ENCODE peak calls at places on chromosomes 4 and X, in eight cellular contexts. J, X, M, B, D, R, O and W are unnamed samples.

GRCh38 chr4:3372264-3372932 is 69.4 kb upstream of the HGFAC start:
- DNase-seq in D (peak), O (peak), R (no peak), J (no peak), B (no peak), X (no peak), M (no peak), W (no peak)

GRCh38 chr4:5982156-5982973 is 35.9 kb downstream of the C4orf50 start:
- DNase-seq in B (no peak), M (peak), R (no peak), J (peak), D (peak), O (no peak), X (no peak), W (no peak)

GRCh38 chr4:164888096-164888495 is 11.1 kb downstream of the APELA start:
- DNase-seq in X (no peak), O (no peak), R (no peak), B (no peak), M (no peak), D (no peak), J (no peak), W (no peak)

GRCh38 chr4:35559559-35560365 is 684.6 kb downstream of the ARAP2 start:
- DNase-seq in J (no peak), X (no peak), M (peak), O (no peak), R (no peak), D (peak), B (no peak), W (no peak)

GRCh38 chr4:108644237-108644636 is 6.2 kb upstream of the OSTC start:
- DNase-seq in O (no peak), D (no peak), X (peak), R (no peak), J (no peak), M (no peak), B (no peak), W (no peak)

GRCh38 chrX:121360280-121360679 is 312.9 kb downstream of the GLUD2 start:
- DNase-seq in X (no peak), M (no peak), R (no peak), O (no peak), D (no peak), B (no peak), J (no peak), W (no peak)

GRCh38 chr4:21819086-21819485 is 129.5 kb downstream of the KCNIP4 start:
- DNase-seq in M (no peak), X (no peak), J (no peak), B (no peak), D (no peak), O (no peak), R (no peak), W (no peak)

GRCh38 chr4:14906805-14907204 is 95.5 kb upstream of the CPEB2 start:
- DNase-seq in O (no peak), M (no peak), R (no peak), X (no peak), B (no peak), J (no peak), D (no peak), W (no peak)

GRCh38 chr4:48307528-48307927 is 33.8 kb upstream of the SLAIN2 start:
- DNase-seq in R (no peak), B (no peak), D (no peak), O (no peak), J (no peak), X (no peak), M (no peak), W (no peak)

GRCh38 chr4:172865531-172866127 is 303.0 kb upstream of the GALNT7 start:
- DNase-seq in B (no peak), D (no peak), R (no peak), X (no peak), O (no peak), J (no peak), M (no peak), W (no peak)

GRCh38 chrX:111169141-111169540 is 73.2 kb downstream of the PAK3 start:
- DNase-seq in R (no peak), B (no peak), X (no peak), M (no peak), J (no peak), O (no peak), D (no peak), W (no peak)

GRCh38 chr4:134663742-134664141 is 462.2 kb upstream of the PABPC4L start:
- DNase-seq in B (no peak), X (no peak), D (no peak), J (no peak), M (no peak), O (no peak), R (no peak), W (no peak)

GRCh38 chr4:14184265-14184664 is 556.7 kb upstream of the BOD1L1 start:
- DNase-seq in O (peak), B (no peak), D (no peak), X (peak), J (no peak), R (no peak), M (no peak), W (no peak)

GRCh38 chrX:97322401-97322800 is 438.7 kb downstream of the RPA4 start:
- DNase-seq in B (no peak), X (peak), D (no peak), R (no peak), O (no peak), J (no peak), M (no peak), W (no peak)

GRCh38 chr4:110626532-110627153 is 3.8 kb upstream of the PITX2 start:
- DNase-seq in B (no peak), R (no peak), X (no peak), O (no peak), M (no peak), J (no peak), D (no peak), W (no peak)

DNA sequence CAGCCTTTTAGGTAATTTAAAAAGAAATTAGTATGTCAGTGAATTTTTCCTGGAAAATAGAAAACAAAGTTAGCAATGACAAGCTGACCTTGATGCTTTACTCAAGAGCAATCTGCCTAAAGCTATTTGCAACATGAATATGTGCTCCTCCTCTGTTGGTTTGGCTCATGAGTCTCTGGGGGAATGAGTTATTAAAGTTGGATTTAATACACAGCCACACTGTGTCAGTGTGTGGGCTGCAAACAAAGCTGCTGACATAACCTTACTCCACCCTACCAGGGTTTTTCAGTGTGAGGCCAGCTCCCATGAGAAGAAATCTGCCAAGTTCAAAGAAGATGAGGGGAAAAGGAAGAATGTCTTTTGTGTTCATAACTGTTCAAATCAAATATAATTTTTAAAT is 280.5 kb downstream of the TLL1 start:
- DNase-seq in J (no peak), D (no peak), X (no peak), R (no peak), O (no peak), M (no peak), B (no peak), W (no peak)
- H3K27ac ChIP-seq in J (no peak), D (no peak), X (no peak), R (no peak), O (no peak), M (no peak), B (no peak), W (no peak)

GRCh38 chr4:169062861-169063197 is 52.8 kb upstream of the CBR4 start:
- DNase-seq in R (no peak), B (no peak), X (peak), D (no peak), O (no peak), M (no peak), J (no peak), W (no peak)

GRCh38 chr4:169058312-169058711 is 48.3 kb upstream of the CBR4 start:
- DNase-seq in X (no peak), J (no peak), O (peak), B (no peak), M (no peak), R (no peak), D (no peak), W (no peak)

GRCh38 chr4:169059294-169060201 is 49.5 kb upstream of the CBR4 start:
- DNase-seq in X (no peak), J (no peak), R (no peak), O (peak), M (no peak), B (no peak), D (no peak), W (no peak)

GRCh38 chr4:169063441-169063840 is 53.4 kb upstream of the CBR4 start:
- DNase-seq in O (no peak), J (no peak), B (no peak), X (no peak), D (no peak), M (no peak), R (no peak), W (no peak)

DNA sequence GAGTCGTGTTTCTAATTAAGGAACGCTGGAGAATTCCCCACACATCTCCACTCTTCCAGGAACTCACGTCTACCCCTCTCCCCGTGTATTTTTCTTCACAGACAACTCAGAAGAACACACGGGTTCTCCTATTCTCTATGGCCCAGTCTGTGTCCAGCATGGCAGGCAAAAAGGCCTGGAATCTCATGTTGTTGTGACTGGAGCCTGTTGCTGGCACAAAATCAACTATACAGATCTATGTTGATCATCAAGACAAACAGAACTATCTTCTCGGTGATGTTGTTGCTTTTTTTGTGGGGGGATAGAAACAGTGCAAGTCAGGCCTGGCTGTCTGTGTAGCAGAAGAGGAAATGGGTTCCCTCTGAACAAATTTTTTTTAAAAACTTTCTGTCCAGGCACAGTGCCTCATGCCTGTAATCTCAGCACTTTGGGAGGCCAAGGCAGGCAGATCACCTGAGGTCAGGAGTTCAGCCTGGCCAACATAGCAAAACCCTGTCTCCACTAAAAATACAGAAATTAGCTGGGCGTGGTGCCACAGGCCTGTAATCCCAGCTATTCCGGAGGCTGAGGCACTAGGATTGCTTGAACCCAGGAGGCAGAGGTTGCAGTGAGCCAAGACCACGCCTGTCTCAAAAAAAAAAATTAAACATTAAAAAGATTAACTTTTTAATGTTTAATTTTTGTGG is 50.5 kb upstream of the CBR4 start:
- DNase-seq in X (no peak), M (no peak), O (no peak), B (no peak), R (no peak), J (no peak), D (no peak), W (no peak)
- H3K27ac ChIP-seq in X (no peak), M (peak), O (peak), B (no peak), R (peak), J (peak), D (peak), W (no peak)

DNA sequence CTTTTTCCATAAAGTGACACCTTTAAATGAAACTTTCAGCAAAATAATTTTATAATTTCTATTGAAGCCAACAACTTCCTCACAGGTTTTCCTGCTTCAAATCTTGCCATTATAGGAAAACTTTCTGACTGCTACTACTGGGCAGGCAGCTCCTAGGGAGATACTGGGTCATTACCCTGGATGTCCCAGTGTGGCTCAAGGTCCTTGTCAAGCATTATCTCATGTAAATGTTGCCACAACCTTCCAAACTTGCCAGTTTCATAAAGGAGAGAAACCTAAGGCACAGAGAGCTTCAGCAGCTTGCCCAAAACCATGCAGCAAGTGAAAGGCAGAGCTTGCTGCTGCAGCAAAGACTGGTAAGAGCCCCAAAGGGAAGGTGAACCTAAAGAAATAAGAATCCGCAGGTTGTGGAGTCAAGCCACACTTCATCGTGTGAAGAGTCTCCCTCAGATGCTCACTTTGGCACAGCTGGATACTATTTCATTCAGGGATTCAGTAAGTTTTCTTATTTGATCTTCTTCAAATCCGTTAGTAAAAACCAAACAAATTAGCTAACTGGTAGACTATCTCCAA is 2.4 kb downstream of the MPP1 start:
- DNase-seq in R (no peak), D (no peak), X (no peak), B (no peak), O (no peak), J (no peak), M (no peak), W (no peak)
- H3K27ac ChIP-seq in R (peak), D (no peak), X (no peak), B (no peak), O (no peak), J (no peak), M (no peak), W (peak)

GRCh38 chrX:73561791-73562190 is 1.2 kb upstream of the CHIC1 start:
- DNase-seq in D (no peak), M (no peak), X (peak), J (no peak), B (no peak), O (no peak), R (no peak), W (no peak)

GRCh38 chrX:73562986-73563739 is at the start of gene CHIC1:
- DNase-seq in X (peak), O (peak), D (peak), J (peak), B (peak), M (peak), R (peak), W (peak)

GRCh38 chrX:73563740-73564073 is 710 bp downstream of the CHIC1 start:
- DNase-seq in D (no peak), J (no peak), B (no peak), O (no peak), R (no peak), M (no peak), X (no peak), W (no peak)

GRCh38 chrX:73562458-73562857 is 539 bp upstream of the CHIC1 start:
- DNase-seq in O (no peak), X (no peak), D (no peak), R (no peak), J (no peak), B (no peak), M (no peak), W (no peak)
- H3K27ac ChIP-seq in O (no peak), X (no peak), D (peak), R (peak), J (peak), B (peak), M (peak), W (peak)

DNA sequence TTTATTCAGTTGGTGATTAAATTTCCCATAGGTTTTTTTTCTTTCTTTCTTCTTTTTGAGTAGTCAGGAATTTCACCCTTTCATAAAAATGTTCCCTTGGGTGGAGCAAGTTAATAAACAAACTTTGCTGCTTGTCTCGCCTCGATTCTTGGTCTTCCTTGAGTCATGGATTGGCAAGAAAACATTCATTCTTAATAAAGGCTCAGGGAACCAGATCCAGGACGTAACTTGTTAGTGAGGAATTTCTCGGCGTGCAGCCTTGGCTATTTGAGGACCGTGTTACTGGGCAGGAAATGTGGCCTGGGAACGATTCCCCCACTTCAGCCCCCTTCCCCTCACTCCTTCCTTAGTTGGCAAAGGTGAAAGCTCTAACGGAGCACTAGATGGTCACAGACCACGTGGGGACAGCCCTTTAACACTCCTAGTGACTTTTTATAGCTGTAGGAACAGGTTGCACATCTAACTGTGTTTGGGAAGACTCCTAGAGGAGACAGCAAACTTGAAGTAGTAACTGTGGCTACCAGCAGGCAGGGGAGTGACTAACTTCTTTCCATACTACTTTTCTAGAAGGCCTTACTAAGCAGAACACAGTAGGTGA is 106.8 kb downstream of the UCHL1 start:
- DNase-seq in M (peak), O (peak), R (peak), B (no peak), J (no peak), X (no peak), D (no peak), W (no peak)
- H3K27ac ChIP-seq in M (peak), O (peak), R (peak), B (no peak), J (peak), X (no peak), D (peak), W (no peak)

DNA sequence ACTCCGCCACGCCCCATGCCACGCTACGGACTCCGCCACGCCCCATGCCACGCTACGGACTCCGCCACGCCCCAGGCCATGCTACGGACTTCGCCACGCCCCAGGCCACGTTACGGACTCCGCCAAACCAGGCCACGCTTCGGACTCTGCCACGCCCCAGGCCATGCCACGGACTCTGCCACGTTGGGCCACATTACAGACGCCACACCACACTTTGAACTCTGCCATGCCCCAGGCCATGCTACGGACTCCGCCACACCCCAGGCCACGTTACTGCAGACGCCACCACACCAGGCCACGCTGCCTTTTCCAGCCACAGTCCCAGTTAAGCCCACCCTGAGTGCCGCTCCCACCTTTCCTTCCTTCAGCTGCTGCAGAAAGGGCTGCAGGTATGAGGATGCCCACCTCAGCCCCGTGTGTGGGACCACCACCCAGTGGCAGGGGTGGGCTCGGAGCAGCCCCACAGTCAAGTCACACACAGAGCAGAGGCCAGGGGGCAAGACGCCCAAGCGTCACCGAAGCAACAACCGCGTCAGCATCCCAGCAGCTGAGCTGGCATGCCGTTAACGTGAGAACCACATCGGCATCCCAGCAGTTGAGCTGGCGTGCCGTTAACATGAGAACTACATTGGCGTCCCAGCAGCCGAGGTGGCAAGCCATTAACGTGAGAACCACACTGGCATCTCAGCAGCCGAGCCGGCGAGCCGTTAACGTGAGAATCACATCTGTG is 26.5 kb downstream of the GAK start:
- DNase-seq in D (no peak), J (no peak), X (no peak), R (no peak), O (peak), M (no peak), B (no peak), W (no peak)
- H3K27ac ChIP-seq in D (no peak), J (no peak), X (no peak), R (no peak), O (no peak), M (no peak), B (no peak), W (no peak)

DNA sequence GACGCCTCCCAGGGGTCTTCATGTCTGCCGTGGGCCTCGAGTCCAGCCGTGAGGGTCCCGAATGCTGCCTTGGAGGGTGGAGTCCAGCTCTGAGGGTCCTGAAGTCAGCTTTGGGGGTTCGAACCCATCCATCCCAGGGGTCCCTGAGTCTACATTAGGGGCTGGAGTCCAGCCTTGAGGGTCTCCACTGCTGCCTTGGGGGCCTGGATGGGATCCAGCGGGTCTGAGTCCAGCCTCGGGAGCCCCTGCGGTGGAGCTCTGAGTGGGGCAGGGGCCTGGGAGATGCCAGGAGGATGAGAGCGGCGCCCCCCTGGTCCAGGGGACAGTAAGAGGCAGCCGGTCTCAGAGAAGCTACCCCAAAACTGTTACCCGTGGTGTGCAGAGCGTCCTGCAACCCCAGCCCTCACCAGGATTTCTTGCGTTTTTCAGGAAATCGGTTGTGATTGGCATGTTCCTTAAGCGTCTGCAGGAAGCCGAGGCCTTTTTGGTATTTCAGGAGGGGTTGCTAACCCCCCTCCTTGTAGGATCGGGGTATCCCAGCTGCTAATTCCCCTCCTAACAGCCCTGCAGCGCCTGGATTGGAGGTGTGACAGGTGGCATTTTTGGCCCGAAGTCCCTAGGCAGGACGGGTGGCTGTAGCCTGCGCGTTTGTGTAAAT is 1.7 kb upstream of the GTPBP6 start:
- DNase-seq in X (peak), J (peak), O (peak), M (no peak), B (no peak), D (peak), R (peak), W (no peak)
- H3K27ac ChIP-seq in X (peak), J (no peak), O (no peak), M (no peak), B (peak), D (peak), R (peak), W (peak)